ENCODE peak calls at places on chromosomes 13 and 19, in five cellular contexts. I is hypothalamus, E is iPS-NIHi11, L is glutamatergic neuron, K is omental fat pad. P is an unnamed sample.

GRCh38 chr13:27952931-27953670 is 16.0 kb downstream of the CDX2 start:
- DNase-seq in I (no peak), E (no peak), L (no peak), K (no peak), P (no peak)

GRCh38 chr19:47228937-47229673 is 1.9 kb downstream of the BBC3 start:
- DNase-seq in I (no peak), E (no peak), L (no peak), K (no peak), P (no peak)

GRCh38 chr19:46573679-46574522 is 27.2 kb upstream of the CALM3 start:
- DNase-seq in I (no peak), E (no peak), L (no peak), K (no peak), P (no peak)

GRCh38 chr19:17605761-17606745 is 50.6 kb downstream of the COLGALT1 start:
- DNase-seq in I (peak), E (peak), L (peak), K (peak), P (peak)

GRCh38 chr19:33192010-33192409 is 2.1 kb upstream of the LRP3 start:
- DNase-seq in I (no peak), E (peak), L (no peak), K (no peak), P (no peak)

GRCh38 chr13:28040977-28041376 is 52.5 kb upstream of the URAD start:
- DNase-seq in I (no peak), E (no peak), L (no peak), K (no peak), P (no peak)

GRCh38 chr13:27172495-27172842 is 858 bp upstream of the USP12 start:
- DNase-seq in I (no peak), E (no peak), L (no peak), K (no peak), P (peak)

GRCh38 chr13:25242956-25243355 is 44.3 kb downstream of the MTMR6 start:
- DNase-seq in I (no peak), E (no peak), L (no peak), K (no peak), P (no peak)

GRCh38 chr13:98752111-98752941 is at the start of gene SLC15A1:
- DNase-seq in I (no peak), E (peak), L (peak), K (no peak), P (no peak)

GRCh38 chr19:1789282-1790020 is 22.6 kb downstream of the ATP8B3 start:
- DNase-seq in I (no peak), E (peak), L (no peak), K (no peak), P (no peak)